ENCODE peak calls at places on chromosomes 13 and 19, in eight cellular contexts. L is AG04449; Y is PC-9; Z is activated T-cell treated with anti-CD3 and anti-CD28 coated beads, Interleukin-2, amount 50 U/mL, for 48 hours; V is activated CD4-positive, alpha-beta T cell treated with anti-CD3 and anti-CD28 coated beads, Interleukin-2, amount 50 U/mL, for 48 hours; B is stimulated activated CD8-positive, alpha-beta memory T cell treated with anti-CD3 and anti-CD28 coated beads, Interleukin-2, amount 100 ng/mL, for 1 hour; E is ELF-1; T is naive thymus-derived CD8-positive, alpha-beta T cell. I is an unnamed sample.

GRCh38 chr19:46739290-46739771 is 6.5 kb upstream of the FKRP start:
- DNase-seq in Z (no peak), E (no peak), V (no peak), Y (no peak), B (no peak), T (no peak), L (no peak), I (no peak)

GRCh38 chr13:35857769-35858168 is 273.4 kb downstream of the DCLK1 start:
- DNase-seq in V (no peak), T (no peak), L (no peak), E (peak; percentile 68), Z (no peak), B (no peak), Y (no peak), I (no peak)

GRCh38 chr13:21237081-21237480 is 60.6 kb downstream of the MRPL57 start:
- DNase-seq in Y (no peak), T (no peak), E (no peak), B (no peak), L (no peak), V (no peak), Z (no peak), I (no peak)

GRCh38 chr13:31945202-31945978 is 86.2 kb upstream of the FRY start:
- DNase-seq in B (no peak), V (no peak), Z (no peak), L (peak; percentile 19), Y (peak; percentile 61), T (no peak), E (peak; percentile 9), I (peak; percentile 63)

GRCh38 chr13:88063741-88064140 is 392.6 kb downstream of the SLITRK5 start:
- DNase-seq in V (no peak), B (no peak), E (no peak), Y (no peak), L (no peak), Z (no peak), T (no peak), I (no peak)

GRCh38 chr19:10699650-10700335 is 1.4 kb upstream of the QTRT1 start:
- DNase-seq in T (peak; percentile 57), V (peak; percentile 77), Z (peak; percentile 83), L (no peak), E (no peak), B (peak; percentile 39), Y (peak; percentile 55), I (no peak)

GRCh38 chr13:113963376-113963775 is 10.5 kb downstream of the C13orf46 start:
- DNase-seq in B (no peak), Y (no peak), Z (no peak), V (no peak), L (no peak), T (no peak), E (no peak), I (no peak)

GRCh38 chr19:55132453-55133129 is 15.2 kb upstream of the PPP1R12C start:
- DNase-seq in E (no peak), Y (no peak), B (no peak), T (no peak), Z (no peak), L (no peak), V (no peak), I (no peak)

GRCh38 chr19:38555200-38555599 is 62.6 kb downstream of the MAP4K1 start:
- DNase-seq in L (no peak), B (no peak), Z (no peak), T (no peak), V (no peak), E (no peak), Y (no peak), I (no peak)

GRCh38 chr19:6041071-6041470 is 63.1 kb upstream of the RANBP3 start:
- DNase-seq in E (no peak), V (no peak), B (no peak), T (no peak), Y (no peak), Z (peak; percentile 1), L (no peak), I (no peak)

GRCh38 chr19:18157465-18158063 is 4.6 kb downstream of the PIK3R2 start:
- DNase-seq in T (no peak), B (no peak), L (no peak), Z (no peak), E (peak; percentile 62), V (no peak), Y (no peak), I (no peak)

GRCh38 chr19:10027158-10027997 is 14.1 kb downstream of the RDH8 start:
- DNase-seq in Y (peak; percentile 96), Z (peak; percentile 84), B (peak; percentile 48), E (peak; percentile 98), V (peak; percentile 92), T (peak; percentile 72), L (peak; percentile 50), I (peak; percentile 79)

GRCh38 chr13:46803586-46803985 is 6.6 kb upstream of the ESD start:
- DNase-seq in L (no peak), T (no peak), E (no peak), V (no peak), Y (no peak), B (no peak), Z (no peak), I (no peak)

GRCh38 chr13:98565726-98566577 is 11.0 kb downstream of the STK24 start:
- DNase-seq in Y (peak; percentile 10), L (no peak), E (no peak), T (no peak), V (no peak), B (no peak), Z (no peak), I (no peak)

GRCh38 chr19:16040642-16041041 is 35.7 kb upstream of the TPM4 start:
- DNase-seq in B (no peak), V (no peak), T (no peak), E (no peak), Z (no peak), Y (no peak), L (no peak), I (no peak)

GRCh38 chr19:43642531-43642930 is 2.9 kb upstream of the CADM4 start:
- DNase-seq in Z (no peak), B (no peak), L (no peak), E (no peak), T (no peak), Y (no peak), V (no peak), I (no peak)

GRCh38 chr19:38676023-38676877 is 28.8 kb downstream of the ACTN4 start:
- DNase-seq in T (no peak), L (no peak), V (no peak), B (no peak), Y (no peak), Z (no peak), E (peak; percentile 73), I (no peak)

GRCh38 chr19:45339629-45340028 is 921 bp upstream of the KLC3 start:
- DNase-seq in L (no peak), Z (no peak), E (no peak), Y (no peak), V (no peak), T (no peak), B (no peak), I (no peak)